ENCODE peak calls at places on chromosomes 5 and 9, in four cellular contexts. N, R, H and Q are unnamed samples.

GRCh38 chr9:94554439-94555331 is at the start of gene PCAT7:
- DNase-seq in H (peak), N (no peak), R (peak), Q (peak)

GRCh38 chr9:132099184-132099583 is 19.5 kb upstream of the MED27 start:
- DNase-seq in H (no peak), N (no peak), R (no peak), Q (no peak)

GRCh38 chr9:4137234-4137633 is 162.6 kb downstream of the GLIS3 start:
- DNase-seq in H (peak), N (no peak), R (peak), Q (peak)

GRCh38 chr5:95735436-95735835 is 4.3 kb downstream of the RHOBTB3 start:
- DNase-seq in H (no peak), N (no peak), R (peak), Q (no peak)

GRCh38 chr5:113043491-113043931 is 66.9 kb downstream of the DCP2 start:
- DNase-seq in R (peak), H (no peak), N (no peak), Q (no peak)

GRCh38 chr5:10248378-10249260 is 1.1 kb downstream of the ATPSCKMT start:
- DNase-seq in H (no peak), N (no peak), R (no peak), Q (no peak)

GRCh38 chr5:66882592-66883227 is 286.5 kb downstream of the MAST4 start:
- DNase-seq in N (peak), H (peak), R (peak), Q (peak)

GRCh38 chr5:82334856-82335255 is 56.7 kb upstream of the RPS23 start:
- DNase-seq in R (peak), H (peak), N (no peak), Q (no peak)

GRCh38 chr9:88932766-88933165 is 58.5 kb upstream of the S1PR3 start:
- DNase-seq in N (no peak), H (no peak), R (no peak), Q (no peak)

GRCh38 chr5:151758430-151759241 is at the start of gene ATOX1:
- DNase-seq in N (peak), H (peak), R (peak), Q (peak)

GRCh38 chr5:154046486-154046885 is 7.7 kb downstream of the MFAP3 start:
- DNase-seq in R (no peak), N (no peak), H (no peak), Q (no peak)

GRCh38 chr5:125604104-125604503 is 819.1 kb upstream of the GRAMD2B start:
- DNase-seq in N (no peak), R (no peak), H (no peak), Q (no peak)

GRCh38 chr5:178193251-178193809 is 6.2 kb upstream of the GMCL2 start:
- DNase-seq in R (no peak), N (no peak), H (no peak), Q (no peak)

GRCh38 chr5:66788556-66788955 is 192.4 kb downstream of the MAST4 start:
- DNase-seq in H (no peak), N (no peak), R (no peak), Q (no peak)

GRCh38 chr9:81894891-81895290 is 33.3 kb upstream of the SPATA31D4 start:
- DNase-seq in R (no peak), N (no peak), H (no peak), Q (no peak)

GRCh38 chr5:143952809-143953208 is 140.8 kb downstream of the HMHB1 start:
- DNase-seq in H (no peak), R (no peak), N (no peak), Q (no peak)

GRCh38 chr5:143955140-143955539 is 143.2 kb downstream of the HMHB1 start:
- DNase-seq in N (no peak), H (peak), R (no peak), Q (no peak)

GRCh38 chr5:143957455-143957854 is 145.5 kb downstream of the HMHB1 start:
- DNase-seq in H (no peak), R (no peak), N (no peak), Q (no peak)
- TF ChIP-seq CTCF in H (peak), R (peak), N (no peak), Q (peak)

GRCh38 chr9:126536836-126537465 is 76.8 kb upstream of the LMX1B start:
- DNase-seq in H (no peak), N (no peak), R (no peak), Q (no peak)
- TF ChIP-seq CTCF in H (no peak), N (no peak), R (no peak), Q (no peak)

GRCh38 chr9:21078702-21079101 is 960 bp upstream of the IFNB1 start:
- DNase-seq in H (no peak), R (no peak), N (no peak), Q (no peak)
- TF ChIP-seq CTCF in H (peak), R (no peak), N (no peak), Q (no peak)

GRCh38 chr5:32055891-32056866 is 117.9 kb downstream of the GOLPH3 start:
- DNase-seq in N (no peak), R (no peak), H (no peak), Q (no peak)

GRCh38 chr5:32061236-32061635 is 112.9 kb downstream of the GOLPH3 start:
- DNase-seq in R (no peak), H (no peak), N (no peak), Q (no peak)

GRCh38 chr5:32058101-32058500 is 116.0 kb downstream of the GOLPH3 start:
- DNase-seq in H (no peak), N (no peak), R (no peak), Q (peak)

GRCh38 chr5:32059779-32060178 is 114.3 kb downstream of the GOLPH3 start:
- DNase-seq in N (no peak), H (no peak), R (no peak), Q (peak)

DNA sequence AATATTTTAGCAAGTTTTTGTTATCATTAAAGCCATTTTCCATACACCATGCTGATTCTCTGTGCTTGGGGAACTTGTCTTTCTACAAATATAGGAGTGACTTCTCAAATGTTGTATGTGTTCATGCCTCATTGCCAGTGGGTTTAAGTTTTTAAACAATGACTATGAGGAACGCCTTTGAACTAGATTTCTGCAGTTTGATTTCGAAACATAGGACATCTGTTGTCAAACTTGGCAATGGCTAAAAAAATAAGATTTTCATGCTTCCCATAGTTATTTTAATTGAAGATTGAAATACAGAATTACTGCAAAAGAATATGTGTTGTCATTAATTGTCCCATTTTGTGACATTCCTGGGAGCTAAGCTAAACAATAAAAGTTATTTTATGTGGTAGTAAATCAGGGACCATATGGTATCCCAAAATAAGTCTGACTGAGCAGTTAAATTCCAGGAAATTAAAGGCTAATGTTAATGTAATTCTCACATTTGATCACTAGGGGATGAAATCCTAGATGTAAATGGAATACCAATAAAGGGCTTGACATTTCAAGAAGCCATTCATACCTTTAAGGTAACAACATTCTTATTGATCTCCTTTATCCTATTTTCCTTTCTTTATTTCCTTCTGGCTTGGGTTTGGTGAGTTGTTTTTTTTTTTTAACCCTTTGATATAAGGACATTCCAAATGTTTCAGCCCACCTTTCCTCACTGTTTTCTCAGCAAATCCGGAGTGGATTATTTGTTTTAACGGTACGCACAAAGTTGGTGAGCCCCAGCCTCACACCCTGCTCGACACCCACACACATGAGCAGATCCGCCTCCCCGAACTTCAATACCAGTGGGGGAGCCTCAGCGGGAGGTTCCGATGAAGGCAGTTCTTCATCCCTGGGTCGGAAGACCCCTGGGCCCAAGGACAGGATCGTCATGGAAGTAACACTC is 116.7 kb downstream of the GOLPH3 start:
- DNase-seq in R (peak), H (no peak), N (no peak), Q (peak)
- TF ChIP-seq CTCF in R (peak), H (no peak), N (no peak), Q (peak)

GRCh38 chr5:93894471-93895354 is 153.3 kb upstream of the POU5F2 start:
- DNase-seq in R (peak), N (no peak), H (peak), Q (no peak)
- TF ChIP-seq CTCF in R (peak), N (no peak), H (peak), Q (peak)

GRCh38 chr9:103881419-103881818 is 212.7 kb upstream of the SMC2 start:
- DNase-seq in H (no peak), R (no peak), N (no peak), Q (no peak)
- TF ChIP-seq CTCF in H (no peak), R (no peak), N (no peak), Q (no peak)

GRCh38 chr9:28946648-28947047 is 1373.4 kb upstream of the C9orf72 start:
- DNase-seq in R (no peak), N (no peak), H (no peak), Q (no peak)

GRCh38 chr9:28956111-28956880 is 1383.0 kb upstream of the C9orf72 start:
- DNase-seq in H (no peak), N (no peak), R (no peak), Q (no peak)

DNA sequence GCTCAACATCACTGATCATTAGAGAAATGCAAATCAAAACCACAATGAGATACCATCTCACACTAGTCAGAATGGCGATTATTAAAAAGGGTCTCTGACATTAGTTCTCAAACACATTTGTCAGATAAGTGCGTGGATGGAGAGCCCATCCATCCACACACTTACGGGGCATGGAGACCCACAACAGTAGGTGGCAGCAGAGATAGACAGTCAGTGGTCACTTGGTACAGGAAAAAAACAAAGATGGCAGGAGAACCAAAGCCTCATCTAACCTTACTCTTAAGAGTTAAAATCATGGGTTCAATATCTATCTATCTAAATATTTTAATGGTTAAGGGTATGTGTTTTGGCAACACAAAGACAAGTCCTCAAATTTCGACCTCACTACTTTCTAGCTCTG is 1378.7 kb upstream of the C9orf72 start:
- DNase-seq in R (no peak), N (no peak), H (no peak), Q (peak)
- TF ChIP-seq CTCF in R (peak), N (no peak), H (peak), Q (no peak)

GRCh38 chr9:84137968-84138367 is 157.4 kb downstream of the RMI1 start:
- DNase-seq in H (no peak), R (peak), N (no peak), Q (peak)
- TF ChIP-seq CTCF in H (no peak), R (no peak), N (no peak), Q (no peak)

GRCh38 chr5:2110934-2111462 is 228.3 kb upstream of the IRX4 start:
- DNase-seq in H (no peak), R (no peak), N (no peak), Q (no peak)

GRCh38 chr5:2109566-2109965 is 226.8 kb upstream of the IRX4 start:
- DNase-seq in N (no peak), H (no peak), R (peak), Q (no peak)

GRCh38 chr5:2111569-2112105 is 228.9 kb upstream of the IRX4 start:
- DNase-seq in H (no peak), N (no peak), R (no peak), Q (no peak)

GRCh38 chr5:2112128-2112808 is 229.5 kb upstream of the IRX4 start:
- DNase-seq in H (no peak), R (no peak), N (no peak), Q (no peak)

GRCh38 chr5:2110137-2110933 is 227.6 kb upstream of the IRX4 start:
- DNase-seq in N (no peak), H (no peak), R (no peak), Q (no peak)
- TF ChIP-seq CTCF in N (no peak), H (no peak), R (peak), Q (no peak)